ENCODE peak calls at places on chromosomes 4 and X, in six cellular contexts. U is cardiac muscle cell, W is pancreas, R is psoas muscle, O is tibial artery, K is MM.1S. Z is an unnamed sample. For H3K4me1 and H3K9me3, the result is how much of the 10 kb centered on the place peaks cover.

GRCh38 chr4:8342651-8343050 is 73.1 kb downstream of the HTRA3 start:
- DNase-seq in U (no peak), W (no peak), R (no peak), O (no peak), K (no peak), Z (no peak)

GRCh38 chr4:1345905-1346780 is 865 bp upstream of the UVSSA start:
- DNase-seq in U (peak), W (no peak), R (peak), O (peak), K (peak), Z (peak)

GRCh38 chrX:40207626-40208025 is 109.9 kb upstream of the BCOR start:
- DNase-seq in U (no peak), W (no peak), R (no peak), O (no peak), K (no peak), Z (no peak)

GRCh38 chr4:64777286-64777685 is 368.0 kb upstream of the TECRL start:
- DNase-seq in U (no peak), W (no peak), R (no peak), O (no peak), K (no peak), Z (no peak)

GRCh38 chr4:12612866-12613265 is 871.3 kb downstream of the RAB28 start:
- DNase-seq in U (no peak), W (no peak), R (no peak), O (no peak), K (no peak), Z (no peak)

GRCh38 chr4:54585321-54586000 is 72.3 kb upstream of the KIT start:
- DNase-seq in U (no peak), W (no peak), R (no peak), O (no peak), K (no peak), Z (no peak)

GRCh38 chr4:41155194-41155830 is 59.0 kb downstream of the APBB2 start:
- DNase-seq in U (no peak), W (no peak), R (no peak), O (no peak), K (no peak), Z (no peak)

GRCh38 chr4:87819281-87819919 is 13.4 kb upstream of the MEPE start:
- DNase-seq in U (no peak), W (no peak), R (no peak), O (no peak), K (no peak), Z (no peak)

GRCh38 chr4:38125816-38126215 is 165.6 kb downstream of the PTTG2 start:
- DNase-seq in U (no peak), W (no peak), R (no peak), O (no peak), K (no peak), Z (no peak)

GRCh38 chr4:4761128-4761991 is 98.1 kb upstream of the MSX1 start:
- DNase-seq in U (peak), W (no peak), R (no peak), O (no peak), K (no peak), Z (no peak)

GRCh38 chrX:13101439-13102139 is 57.2 kb upstream of the FAM9C start:
- DNase-seq in U (no peak), W (no peak), R (peak), O (peak), K (no peak), Z (peak)

GRCh38 chrX:51804741-51805140 is 61.5 kb downstream of the GSPT2 start:
- DNase-seq in U (no peak), W (no peak), R (no peak), O (no peak), K (no peak), Z (no peak)

GRCh38 chr4:56276547-56276946 is 110.7 kb downstream of the AASDH start:
- DNase-seq in U (no peak), W (no peak), R (no peak), O (no peak), K (no peak), Z (no peak)

GRCh38 chrX:107672955-107673378 is 44.7 kb downstream of the PRPS1 start:
- DNase-seq in U (peak), W (peak), R (peak), O (peak), K (peak), Z (peak)

GRCh38 chr4:161581262-161581661 is 582.5 kb downstream of the FSTL5 start:
- DNase-seq in U (no peak), W (no peak), R (no peak), O (no peak), K (no peak), Z (no peak)

GRCh38 chr4:47830263-47831025 is 7.4 kb downstream of the CORIN start:
- DNase-seq in U (no peak), W (no peak), R (no peak), O (no peak), K (no peak), Z (no peak)

GRCh38 chr4:71429106-71429505 is 90.3 kb downstream of the SLC4A4 start:
- DNase-seq in U (no peak), W (no peak), R (no peak), O (no peak), K (no peak), Z (no peak)

GRCh38 chr4:39574946-39575345 is 47.7 kb upstream of the UGDH start:
- DNase-seq in U (no peak), W (no peak), R (no peak), O (no peak), K (no peak), Z (no peak)

GRCh38 chrX:138191998-138192397 is 519.5 kb downstream of the FGF13 start:
- DNase-seq in U (peak), W (no peak), R (no peak), O (no peak), K (peak), Z (no peak)
- TF ChIP-seq CTCF in U (no peak), W (no peak), R (peak), O (peak), K (peak), Z (no peak)

GRCh38 chr4:42632653-42633382 is 24.1 kb downstream of the ATP8A1 start:
- DNase-seq in U (no peak), W (no peak), R (no peak), O (no peak), K (no peak), Z (no peak)
- H3K4me1 ChIP-seq in U (under half), W (under half), R (under half), O (under half), K (under half), Z (under half)

DNA sequence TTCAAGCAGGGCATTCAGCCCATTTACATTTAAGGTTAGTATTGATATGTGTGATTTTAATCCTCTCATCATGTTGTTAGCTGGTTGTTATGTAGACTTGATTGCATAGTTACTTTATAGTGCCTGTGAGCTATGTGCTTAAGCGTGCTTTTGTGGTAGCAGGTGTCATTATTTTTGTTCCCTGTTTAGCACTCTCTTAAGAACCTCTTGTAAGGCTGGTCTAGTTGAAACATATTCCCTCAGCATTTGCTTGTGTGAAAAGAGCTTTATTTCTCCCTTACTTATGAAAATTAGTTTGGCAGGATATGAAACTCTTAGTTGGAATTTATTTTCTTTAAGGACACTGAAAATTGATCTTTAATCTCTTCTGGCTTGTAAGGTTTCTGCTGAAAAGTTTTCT is 326.1 kb downstream of the SH3BGRL start:
- DNase-seq in U (no peak), W (no peak), R (no peak), O (no peak), K (no peak), Z (no peak)
- H3K9me3 ChIP-seq in U (under half), W (under half), R (under half), O (under half), K (under half), Z (under half)

DNA sequence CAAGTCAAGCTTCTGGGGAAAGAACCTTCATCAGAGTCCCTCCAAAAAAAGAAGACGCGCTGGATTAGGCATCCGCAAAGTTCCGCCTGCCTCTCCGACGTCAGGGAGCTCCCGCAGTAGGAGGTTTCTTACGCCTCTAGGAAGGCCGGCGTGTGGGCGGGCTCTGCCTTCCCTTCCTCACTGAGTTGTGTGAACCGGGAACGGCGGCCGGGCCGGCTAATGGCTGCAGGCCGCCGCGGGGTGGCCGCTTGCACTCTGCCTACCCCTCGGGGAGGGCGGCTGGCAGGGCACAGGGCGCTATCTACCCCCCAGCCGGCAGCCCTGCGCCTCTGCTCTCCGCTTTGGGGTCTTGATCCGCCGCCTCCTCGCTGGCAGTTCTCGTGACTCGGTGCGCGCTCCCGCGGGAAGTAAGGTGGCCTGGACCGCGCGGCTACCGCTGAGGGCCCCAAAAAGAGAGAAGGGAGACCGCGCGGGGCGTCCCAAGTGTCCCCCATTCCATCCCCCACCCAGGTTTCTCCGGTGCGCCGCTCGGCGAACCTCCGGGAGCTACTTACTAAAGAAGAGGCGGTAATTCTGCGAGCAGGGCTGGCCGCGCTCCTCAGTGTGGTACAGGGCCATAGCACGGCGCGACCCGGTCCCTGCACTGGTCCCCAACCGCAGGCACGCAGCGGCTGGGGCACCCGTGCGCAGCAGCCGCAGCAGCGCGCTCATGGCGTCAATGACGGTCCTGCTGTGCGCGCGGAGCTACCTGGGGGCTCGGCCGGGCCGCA is at the start of gene PPA2:
- DNase-seq in U (peak), W (peak), R (peak), O (peak), K (peak), Z (peak)
- TF ChIP-seq CTCF in U (no peak), W (no peak), R (no peak), O (no peak), K (no peak), Z (no peak)

GRCh38 chr4:74632634-74633033 is 161.7 kb downstream of the BTC start:
- DNase-seq in U (no peak), W (no peak), R (no peak), O (peak), K (no peak), Z (peak)

GRCh38 chr4:74631988-74632387 is 162.3 kb downstream of the BTC start:
- DNase-seq in U (no peak), W (no peak), R (no peak), O (no peak), K (no peak), Z (no peak)

GRCh38 chr4:74631338-74631737 is 163.0 kb downstream of the BTC start:
- DNase-seq in U (no peak), W (no peak), R (no peak), O (no peak), K (no peak), Z (no peak)

GRCh38 chr4:74628808-74629616 is 165.3 kb downstream of the BTC start:
- DNase-seq in U (no peak), W (no peak), R (no peak), O (no peak), K (no peak), Z (peak)

DNA sequence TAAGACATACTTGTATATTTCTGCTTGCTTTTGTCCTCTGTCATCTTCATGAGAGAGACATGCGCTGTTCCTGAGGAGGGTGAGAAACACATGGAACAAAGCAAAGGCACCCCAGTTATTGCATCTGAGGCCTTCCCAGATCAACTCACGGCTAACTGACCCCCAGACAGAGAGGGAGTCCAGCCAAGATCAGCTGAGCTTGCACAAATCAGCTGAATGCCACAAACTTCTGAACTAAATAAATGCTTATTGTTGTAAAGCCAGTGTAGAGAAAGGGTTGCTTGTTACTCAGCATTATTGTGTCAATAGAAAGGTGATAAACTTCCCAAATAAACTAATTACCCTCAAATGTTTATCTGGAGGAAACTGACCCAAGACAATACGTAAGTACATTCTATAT is 163.8 kb downstream of the BTC start:
- DNase-seq in U (no peak), W (no peak), R (no peak), O (no peak), K (no peak), Z (no peak)
- H3K4me1 ChIP-seq in U (under half), W (under half), R (under half), O (under half), K (under half), Z (under half)

DNA sequence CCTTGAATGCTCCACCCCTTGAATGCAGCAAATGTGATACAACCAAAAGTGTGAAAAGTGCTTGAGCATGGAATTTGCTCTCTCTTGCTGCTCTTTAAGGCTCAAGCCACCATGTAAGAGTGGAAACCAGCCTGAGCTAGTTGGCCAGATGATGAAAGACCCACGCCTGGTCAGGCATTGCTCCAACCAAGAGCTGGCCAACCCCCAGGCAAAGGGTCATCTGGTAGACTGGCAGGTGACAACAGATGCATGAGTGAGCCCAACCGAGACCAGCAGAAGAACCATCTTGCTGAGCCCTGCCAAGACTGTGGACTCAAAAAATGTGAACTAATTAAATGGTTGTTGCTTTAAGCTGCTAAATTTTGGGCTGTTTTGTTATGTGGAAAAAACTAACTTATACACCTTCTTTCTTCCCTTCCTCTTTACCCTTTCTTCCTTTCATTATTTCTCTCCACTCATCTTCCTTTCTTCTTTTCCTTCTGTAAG is 32.7 kb downstream of the ADGRG2 start:
- DNase-seq in U (no peak), W (no peak), R (no peak), O (no peak), K (no peak), Z (no peak)
- H3K9me3 ChIP-seq in U (under half), W (under half), R (under half), O (under half), K (under half), Z (under half)

GRCh38 chr4:98627883-98628282 is 30.5 kb downstream of the TSPAN5 start:
- DNase-seq in U (no peak), W (no peak), R (no peak), O (no peak), K (no peak), Z (no peak)
- TF ChIP-seq CTCF in U (peak), W (no peak), R (no peak), O (no peak), K (no peak), Z (no peak)

DNA sequence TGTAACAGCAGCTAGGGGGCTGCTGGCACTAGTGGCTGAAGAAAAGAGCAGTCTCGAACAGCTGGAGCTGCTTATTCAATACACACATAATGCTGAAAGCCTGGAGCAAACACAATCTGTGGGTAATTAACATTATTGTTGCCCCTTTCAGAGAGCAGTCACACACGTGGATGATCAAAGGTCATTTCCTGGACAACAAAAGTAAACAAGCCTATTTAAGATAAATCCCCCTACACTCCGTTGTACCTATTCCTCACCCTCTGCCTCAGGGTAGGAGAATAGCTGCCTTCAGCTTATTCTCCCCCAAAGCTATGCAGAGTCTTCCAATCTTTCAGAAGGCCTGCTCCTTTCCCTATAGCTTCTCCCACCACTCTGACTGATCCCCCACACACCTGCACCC is 803.9 kb downstream of the C4orf33 start:
- DNase-seq in U (no peak), W (no peak), R (no peak), O (no peak), K (no peak), Z (no peak)
- H3K4me1 ChIP-seq in U (under half), W (under half), R (under half), O (under half), K (under half), Z (under half)

GRCh38 chr4:137530176-137530575 is 2.1 kb downstream of the PCDH18 start:
- DNase-seq in U (no peak), W (no peak), R (no peak), O (no peak), K (no peak), Z (no peak)
- H3K9me3 ChIP-seq in U (under half), W (under half), R (under half), O (under half), K (under half), Z (under half)